ENCODE peak calls at places on chromosomes 6 and 20, in four cellular contexts. A is H9; M is activated T-helper 2 cell treated with anti-CD3 and anti-CD28 coated beads, Interferon-gamma antibody, Interleukin-2, Interleukin-4, amounts not matched to agents 10 μg/mL and 5 μg/mL and 100 μg/mL, durations not matched to agents 14 hours and 24 hours and 36 hours; K is left ventricle myocardium superior. C is an unnamed sample.
A peak's percentile ranks its signal among the peaks of the same experiment; 100 is the strongest.

GRCh38 chr20:6058684-6059295 is 4.9 kb upstream of the LRRN4 start:
- DNase-seq in M (no peak), K (no peak), A (no peak), C (no peak)

GRCh38 chr6:163765326-163765725 is 350.8 kb downstream of the QKI start:
- DNase-seq in A (no peak), K (no peak), M (no peak), C (no peak)

GRCh38 chr6:47126647-47127339 is 84.7 kb upstream of the ADGRF1 start:
- DNase-seq in A (no peak), K (no peak), M (no peak), C (no peak)

GRCh38 chr6:143984670-143985069 is 23.4 kb downstream of the PLAGL1 start:
- DNase-seq in K (no peak), M (no peak), A (no peak), C (no peak)

GRCh38 chr6:43451348-43451747 is 4.0 kb downstream of the DLK2 start:
- DNase-seq in M (no peak), A (no peak), K (no peak), C (peak; percentile 17)

GRCh38 chr6:36042618-36043260 is 15.1 kb downstream of the MAPK14 start:
- DNase-seq in K (no peak), A (no peak), M (no peak), C (no peak)

GRCh38 chr20:9493818-9494217 is 20.6 kb upstream of the LAMP5 start:
- DNase-seq in K (no peak), A (no peak), M (no peak), C (no peak)

GRCh38 chr6:16739329-16739801 is 21.9 kb downstream of the ATXN1 start:
- DNase-seq in K (no peak), A (no peak), M (no peak), C (no peak)

GRCh38 chr20:46963196-46963529 is 68.5 kb downstream of the EYA2 start:
- DNase-seq in K (no peak), M (no peak), A (no peak), C (no peak)

GRCh38 chr6:49550413-49551125 is at the start of gene C6orf141:
- DNase-seq in A (peak; percentile 90), K (no peak), M (peak; percentile 18), C (peak; percentile 85)

GRCh38 chr20:53994088-53994487 is 76.3 kb downstream of the BCAS1 start:
- DNase-seq in K (no peak), M (no peak), A (no peak), C (no peak)